ENCODE peak calls at places on chromosome 3, in five cellular contexts. One of them, this sample, is unnamed.

GRCh38 chr3:12991481-12991837 is 81.8 kb downstream of the IQSEC1 start:
- DNase-seq in transverse colon: no peak
- DNase-seq in HCT116: no peak
- DNase-seq in CD8-positive, alpha-beta memory T cell: no peak
- DNase-seq in aorta: no peak
- DNase-seq in this sample: no peak

GRCh38 chr3:185084883-185085282 is 68.0 kb downstream of the C3orf70 start:
- DNase-seq in transverse colon: no peak
- DNase-seq in HCT116: no peak
- DNase-seq in CD8-positive, alpha-beta memory T cell: no peak
- DNase-seq in aorta: no peak
- DNase-seq in this sample: no peak

GRCh38 chr3:178182337-178182761 is 353.9 kb upstream of the KCNMB2 start:
- DNase-seq in transverse colon: no peak
- DNase-seq in HCT116: no peak
- DNase-seq in CD8-positive, alpha-beta memory T cell: no peak
- DNase-seq in aorta: peak; percentile 62
- DNase-seq in this sample: no peak

GRCh38 chr3:76063019-76063418 is 277.7 kb upstream of the ZNF717 start:
- DNase-seq in transverse colon: no peak
- DNase-seq in HCT116: no peak
- DNase-seq in CD8-positive, alpha-beta memory T cell: no peak
- DNase-seq in aorta: no peak
- DNase-seq in this sample: no peak

GRCh38 chr3:14124223-14124614 is 451 bp downstream of the CHCHD4 start:
- DNase-seq in transverse colon: peak; percentile 80
- DNase-seq in HCT116: no peak
- DNase-seq in CD8-positive, alpha-beta memory T cell: no peak
- DNase-seq in aorta: no peak
- DNase-seq in this sample: peak; percentile 89

GRCh38 chr3:122427857-122428471 is 12.1 kb upstream of the WDR5B start:
- DNase-seq in transverse colon: no peak
- DNase-seq in HCT116: no peak
- DNase-seq in CD8-positive, alpha-beta memory T cell: no peak
- DNase-seq in aorta: no peak
- DNase-seq in this sample: no peak

GRCh38 chr3:119630562-119631329 is 29.6 kb downstream of the POPDC2 start:
- DNase-seq in transverse colon: no peak
- DNase-seq in HCT116: no peak
- DNase-seq in CD8-positive, alpha-beta memory T cell: no peak
- DNase-seq in aorta: no peak
- DNase-seq in this sample: no peak

GRCh38 chr3:87867001-87867400 is 191.8 kb downstream of the CGGBP1 start:
- DNase-seq in transverse colon: no peak
- DNase-seq in HCT116: no peak
- DNase-seq in CD8-positive, alpha-beta memory T cell: no peak
- DNase-seq in aorta: no peak
- DNase-seq in this sample: no peak

GRCh38 chr3:52204337-52205073 is 6.5 kb downstream of the ALAS1 start:
- DNase-seq in transverse colon: peak; percentile 37
- DNase-seq in HCT116: no peak
- DNase-seq in CD8-positive, alpha-beta memory T cell: no peak
- DNase-seq in aorta: no peak
- DNase-seq in this sample: no peak

GRCh38 chr3:133158686-133159085 is 120.5 kb downstream of the TMEM108 start:
- DNase-seq in transverse colon: no peak
- DNase-seq in HCT116: no peak
- DNase-seq in CD8-positive, alpha-beta memory T cell: no peak
- DNase-seq in aorta: no peak
- DNase-seq in this sample: no peak
- H3K27ac ChIP-seq in transverse colon: no peak overlapping the region
- H3K27ac ChIP-seq in HCT116: no peak overlapping the region
- H3K27ac ChIP-seq in CD8-positive, alpha-beta memory T cell: no peak overlapping the region
- H3K27ac ChIP-seq in aorta: no peak overlapping the region
- H3K27ac ChIP-seq in this sample: no peak overlapping the region

DNA sequence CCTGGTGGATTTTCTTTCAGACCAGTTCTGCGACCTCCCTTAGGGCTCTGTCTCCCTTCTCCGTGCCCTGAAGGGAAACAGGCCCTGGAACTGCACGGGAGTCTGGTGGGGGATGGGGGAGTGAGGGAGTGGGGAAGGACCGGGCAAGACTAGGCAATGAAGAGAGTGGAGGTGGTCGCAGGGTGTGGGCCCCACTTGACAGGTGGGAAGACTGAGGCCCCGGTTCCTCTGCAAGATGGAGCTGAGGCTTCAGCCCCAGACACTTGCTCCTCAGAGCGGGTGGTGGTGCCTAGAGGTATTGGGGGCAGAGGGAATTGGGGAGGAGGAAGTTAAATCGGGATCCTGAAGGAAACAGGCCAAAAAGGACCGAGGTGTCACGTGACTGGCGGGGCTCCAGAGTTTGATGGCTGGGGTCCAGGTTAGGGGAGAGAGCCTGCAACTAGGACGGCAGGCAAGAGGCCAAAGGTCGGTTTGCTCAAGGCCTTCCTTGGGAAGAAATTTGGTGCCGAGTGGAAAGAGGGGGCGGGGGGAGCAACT is 597 bp upstream of the CAMK1 start:
- DNase-seq in transverse colon: peak; percentile 86
- DNase-seq in HCT116: no peak
- DNase-seq in CD8-positive, alpha-beta memory T cell: no peak
- DNase-seq in aorta: peak; percentile 95
- DNase-seq in this sample: peak; percentile 95
- H3K27ac ChIP-seq in transverse colon: peak overlapping the region; percentile 88
- H3K27ac ChIP-seq in HCT116: no peak overlapping the region
- H3K27ac ChIP-seq in CD8-positive, alpha-beta memory T cell: no peak overlapping the region
- H3K27ac ChIP-seq in aorta: peak overlapping the region; percentile 48
- H3K27ac ChIP-seq in this sample: peak overlapping the region; percentile 77

DNA sequence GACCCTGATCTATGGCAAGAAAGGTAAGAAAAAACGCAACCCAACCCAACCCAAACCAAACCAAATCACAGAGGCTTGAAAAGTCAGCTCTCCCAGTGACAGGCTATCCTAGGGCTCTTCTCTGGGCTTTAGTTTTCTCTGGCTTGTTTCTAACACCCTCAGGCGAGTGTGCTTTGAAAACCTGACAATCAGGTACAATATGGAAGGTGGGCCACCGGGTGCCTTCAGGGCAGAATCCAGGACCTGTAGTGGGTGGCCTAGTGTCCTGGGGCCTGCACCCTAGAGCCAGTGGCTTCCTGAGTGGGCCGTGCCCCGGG is 46.8 kb downstream of the BHLHE40 start:
- DNase-seq in transverse colon: no peak
- DNase-seq in HCT116: no peak
- DNase-seq in CD8-positive, alpha-beta memory T cell: no peak
- DNase-seq in aorta: no peak
- DNase-seq in this sample: no peak
- H3K27ac ChIP-seq in transverse colon: peak overlapping the region; percentile 83
- H3K27ac ChIP-seq in HCT116: peak overlapping the region; percentile 31
- H3K27ac ChIP-seq in CD8-positive, alpha-beta memory T cell: no peak overlapping the region
- H3K27ac ChIP-seq in aorta: peak overlapping the region; percentile 60
- H3K27ac ChIP-seq in this sample: peak overlapping the region; percentile 56

GRCh38 chr3:4426261-4426781 is 40.7 kb downstream of the SUMF1 start:
- DNase-seq in transverse colon: no peak
- DNase-seq in HCT116: no peak
- DNase-seq in CD8-positive, alpha-beta memory T cell: no peak
- DNase-seq in aorta: no peak
- DNase-seq in this sample: no peak
- H3K27ac ChIP-seq in transverse colon: no peak overlapping the region
- H3K27ac ChIP-seq in HCT116: no peak overlapping the region
- H3K27ac ChIP-seq in CD8-positive, alpha-beta memory T cell: no peak overlapping the region
- H3K27ac ChIP-seq in aorta: no peak overlapping the region
- H3K27ac ChIP-seq in this sample: no peak overlapping the region